ENCODE peak calls at places on chromosomes 4 and X, in six cellular contexts. H is anterior cingulate cortex, W is upper lobe of right lung, R is left ventricle myocardium inferior, G is EL, S is HS-5. V is an unnamed sample.

GRCh38 chr4:89254847-89255246 is 52.8 kb downstream of the GPRIN3 start:
- DNase-seq in H (no peak), W (no peak), R (no peak), G (peak), S (no peak), V (peak)

GRCh38 chrX:136752796-136753195 is 27.9 kb downstream of the ARHGEF6 start:
- DNase-seq in H (no peak), W (no peak), R (no peak), G (no peak), S (no peak), V (no peak)

GRCh38 chr4:2827071-2827873 is 16.4 kb upstream of the ADD1 start:
- DNase-seq in H (no peak), W (no peak), R (peak), G (no peak), S (no peak), V (no peak)

GRCh38 chrX:76893930-76894329 is 466.4 kb downstream of the MAGEE1 start:
- DNase-seq in H (no peak), W (no peak), R (no peak), G (no peak), S (no peak), V (no peak)

GRCh38 chr4:158906073-158906472 is 137.2 kb downstream of the FNIP2 start:
- DNase-seq in H (no peak), W (no peak), R (no peak), G (no peak), S (no peak), V (no peak)

GRCh38 chrX:50183891-50184290 is 16.9 kb downstream of the AKAP4 start:
- DNase-seq in H (no peak), W (no peak), R (no peak), G (no peak), S (no peak), V (no peak)

GRCh38 chr4:16250665-16251365 is 24.5 kb upstream of the TAPT1 start:
- DNase-seq in H (no peak), W (no peak), R (no peak), G (peak), S (no peak), V (no peak)

GRCh38 chr4:189773909-189774308 is 166.8 kb upstream of the FRG1 start:
- DNase-seq in H (no peak), W (no peak), R (no peak), G (peak), S (no peak), V (no peak)

GRCh38 chrX:9293051-9293496 is 171.8 kb upstream of the TBL1X start:
- DNase-seq in H (no peak), W (no peak), R (no peak), G (no peak), S (no peak), V (peak)

V was measured in nephron progenitor cell.